ENCODE peak calls at places on chromosomes 5 and 9, in ten cellular contexts. A, N, T, F, R, H, P, L, U and K are unnamed samples.
A peak's percentile ranks its signal among the peaks of the same experiment; 100 is the strongest.

GRCh38 chr5:142684508-142685031 is 1.3 kb downstream of the FGF1 start:
- DNase-seq in A (no peak), R (no peak), H (no peak), T (no peak), U (no peak), F (peak; percentile 63), P (peak; percentile 45), N (no peak), L (no peak), K (peak; percentile 74)

GRCh38 chr5:5418764-5419163 is 3.7 kb upstream of the ICE1 start:
- DNase-seq in U (no peak), R (no peak), P (no peak), H (no peak), T (no peak), A (no peak), N (no peak), F (no peak), L (no peak), K (no peak)

GRCh38 chr5:135029468-135030122 is 4.4 kb downstream of the PITX1 start:
- DNase-seq in T (no peak), N (no peak), L (no peak), H (no peak), F (no peak), P (peak; percentile 15), A (no peak), U (no peak), R (no peak), K (no peak)

GRCh38 chr9:125701351-125701750 is 5.7 kb downstream of the MAPKAP1 start:
- DNase-seq in P (peak; percentile 66), F (no peak), A (no peak), L (no peak), T (no peak), H (no peak), N (no peak), U (no peak), R (no peak), K (no peak)

GRCh38 chr5:103505581-103506305 is 56.8 kb downstream of the NUDT12 start:
- DNase-seq in R (no peak), U (no peak), T (no peak), L (peak; percentile 12), N (no peak), F (no peak), A (no peak), H (no peak), P (peak; percentile 95), K (no peak)

GRCh38 chr5:180316586-180316985 is 24.7 kb upstream of the MAPK9 start:
- DNase-seq in L (no peak), A (no peak), N (no peak), P (no peak), T (no peak), F (no peak), H (no peak), R (no peak), U (no peak), K (no peak)

GRCh38 chr5:60287174-60287771 is 393.7 kb upstream of the PDE4D start:
- DNase-seq in H (peak; percentile 29), P (peak; percentile 39), L (peak; percentile 88), F (no peak), T (no peak), N (no peak), A (peak; percentile 24), U (peak; percentile 22), R (no peak), K (no peak)

GRCh38 chr9:132128191-132128590 is 33.7 kb upstream of the NTNG2 start:
- DNase-seq in N (no peak), H (no peak), A (no peak), U (no peak), L (no peak), R (no peak), P (no peak), T (no peak), F (no peak), K (no peak)

GRCh38 chr5:56159521-56159947 is 73.6 kb downstream of the ANKRD55 start:
- DNase-seq in T (no peak), R (no peak), A (no peak), P (no peak), L (no peak), U (no peak), H (no peak), F (no peak), N (no peak), K (no peak)

GRCh38 chr5:87164409-87164808 is 103.3 kb upstream of the RASA1 start:
- DNase-seq in A (no peak), T (no peak), P (peak; percentile 18), R (no peak), F (no peak), H (no peak), N (no peak), U (no peak), L (no peak), K (no peak)

GRCh38 chr9:114633452-114634089 is 22.5 kb downstream of the TMEM268 start:
- DNase-seq in T (no peak), P (no peak), A (no peak), L (no peak), U (no peak), R (no peak), F (no peak), H (no peak), N (no peak), K (no peak)

GRCh38 chr9:32991895-32992595 is 9.4 kb downstream of the APTX start:
- DNase-seq in A (no peak), R (no peak), T (no peak), N (no peak), H (no peak), U (no peak), L (no peak), F (no peak), P (no peak), K (no peak)

GRCh38 chr9:134539613-134540012 is 102.0 kb upstream of the COL5A1 start:
- DNase-seq in H (no peak), P (no peak), F (no peak), T (no peak), U (no peak), L (no peak), R (no peak), N (no peak), A (no peak), K (no peak)

GRCh38 chr9:121876658-121877271 is 216.3 kb downstream of the TTLL11 start:
- DNase-seq in F (no peak), R (no peak), N (no peak), P (peak; percentile 64), A (peak; percentile 46), L (no peak), U (no peak), T (no peak), H (no peak), K (peak; percentile 35)

GRCh38 chr5:14665110-14665822 is 748 bp downstream of the OTULIN start:
- DNase-seq in H (peak; percentile 52), U (peak; percentile 62), L (peak; percentile 29), N (no peak), F (peak; percentile 45), P (peak; percentile 17), A (peak; percentile 43), R (no peak), T (no peak), K (no peak)

GRCh38 chr5:91383956-91384300 is 811 bp upstream of the ARRDC3 start:
- DNase-seq in L (no peak), R (peak; percentile 30), N (no peak), U (no peak), H (no peak), F (no peak), T (no peak), P (peak; percentile 38), A (peak; percentile 28), K (no peak)